ENCODE peak calls at places on chromosome 15, in nine cellular contexts. H, M, J, X, F, Z, S, Y and B are unnamed samples. For H3K27me3, the result is how much of the 10 kb centered on the place peaks cover.

GRCh38 chr15:100211855-100212850 is 129.6 kb downstream of the ADAMTS17 start:
- DNase-seq in H (no peak), M (no peak), J (no peak), X (peak), F (no peak), Z (no peak), S (no peak), Y (no peak), B (peak)

GRCh38 chr15:95017950-95018349 is 786.6 kb downstream of the MCTP2 start:
- DNase-seq in H (peak), M (peak), J (peak), X (peak), F (peak), Z (peak), S (peak), Y (no peak), B (no peak)

GRCh38 chr15:96893159-96893906 is 562.8 kb downstream of the NR2F2 start:
- DNase-seq in H (no peak), M (peak), J (peak), X (no peak), F (no peak), Z (peak), S (no peak), Y (no peak), B (no peak)

GRCh38 chr15:40252141-40252437 is 13.2 kb downstream of the PAK6 start:
- DNase-seq in H (no peak), M (no peak), J (no peak), X (no peak), F (no peak), Z (no peak), S (no peak), Y (no peak), B (no peak)

GRCh38 chr15:38144921-38145320 is 107.7 kb upstream of the SPRED1 start:
- DNase-seq in H (no peak), M (no peak), J (no peak), X (no peak), F (no peak), Z (no peak), S (no peak), Y (no peak), B (no peak)

GRCh38 chr15:65952425-65953053 is 83.2 kb downstream of the RAB11A start:
- DNase-seq in H (no peak), M (no peak), J (no peak), X (no peak), F (peak), Z (no peak), S (peak), Y (no peak), B (no peak)

GRCh38 chr15:90345859-90346258 is 6.2 kb upstream of the ZNF774 start:
- DNase-seq in H (no peak), M (no peak), J (peak), X (no peak), F (no peak), Z (peak), S (no peak), Y (no peak), B (no peak)

GRCh38 chr15:100559330-100559729 is 30.6 kb upstream of the CERS3 start:
- DNase-seq in H (peak), M (peak), J (peak), X (peak), F (no peak), Z (no peak), S (no peak), Y (no peak), B (peak)

GRCh38 chr15:29972051-29972450 is 110.7 kb upstream of the GOLGA8J start:
- DNase-seq in H (no peak), M (no peak), J (no peak), X (no peak), F (no peak), Z (no peak), S (no peak), Y (no peak), B (no peak)

GRCh38 chr15:100860829-100861510 is 18.7 kb upstream of the ALDH1A3 start:
- DNase-seq in H (peak), M (no peak), J (no peak), X (no peak), F (no peak), Z (no peak), S (no peak), Y (no peak), B (peak)

GRCh38 chr15:67048281-67049279 is 16.8 kb upstream of the SMAD3 start:
- DNase-seq in H (peak), M (peak), J (no peak), X (peak), F (no peak), Z (peak), S (no peak), Y (no peak), B (no peak)

GRCh38 chr15:85430406-85431204 is 50.2 kb downstream of the AKAP13 start:
- DNase-seq in H (no peak), M (no peak), J (no peak), X (no peak), F (no peak), Z (no peak), S (no peak), Y (peak), B (no peak)

GRCh38 chr15:51751687-51752683 is 588 bp downstream of the TMOD2 start:
- DNase-seq in H (peak), M (peak), J (no peak), X (peak), F (no peak), Z (peak), S (peak), Y (no peak), B (peak)
- TF ChIP-seq EP300 in H (no peak), M (no peak), J (no peak), X (no peak), F (no peak), Z (no peak), S (no peak), Y (no peak), B (no peak)

DNA sequence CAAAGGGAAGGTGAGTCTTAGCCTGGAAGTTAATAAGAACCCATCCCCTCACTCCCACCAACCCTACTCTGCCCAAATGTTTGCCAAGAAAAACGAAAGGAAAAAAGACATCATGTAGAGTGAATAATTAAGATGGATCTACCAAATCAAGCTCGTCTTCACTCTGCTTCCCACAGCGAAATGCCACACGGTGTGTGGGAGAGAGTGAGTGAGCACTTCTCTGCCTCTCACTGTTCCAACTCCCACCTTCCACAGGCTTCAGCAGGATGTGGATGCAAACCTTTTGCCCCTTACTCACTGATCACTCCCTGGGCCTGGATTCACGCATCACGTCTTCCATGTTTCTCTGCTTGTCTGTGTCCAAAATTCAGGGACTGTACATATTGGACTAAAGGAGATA is 85.4 kb downstream of the WDR76 start:
- DNase-seq in H (no peak), M (no peak), J (no peak), X (no peak), F (no peak), Z (no peak), S (no peak), Y (no peak), B (no peak)
- H3K27ac ChIP-seq in H (no peak), M (no peak), J (peak), X (no peak), F (no peak), Z (no peak), S (no peak), Y (no peak), B (no peak)

GRCh38 chr15:75349851-75350588 is 3.2 kb downstream of the NEIL1 start:
- DNase-seq in H (no peak), M (peak), J (no peak), X (peak), F (peak), Z (peak), S (no peak), Y (peak), B (no peak)
- H3K27me3 ChIP-seq in H (under half), M (under half), J (under half), X (under half), F (under half), Z (under half), S (under half), Y (under half), B (under half)

GRCh38 chr15:92017882-92018534 is 164.5 kb downstream of the SLCO3A1 start:
- DNase-seq in H (no peak), M (no peak), J (no peak), X (no peak), F (no peak), Z (no peak), S (no peak), Y (no peak), B (no peak)

GRCh38 chr15:92011611-92012367 is 158.3 kb downstream of the SLCO3A1 start:
- DNase-seq in H (no peak), M (no peak), J (no peak), X (no peak), F (no peak), Z (no peak), S (no peak), Y (no peak), B (no peak)

GRCh38 chr15:92009162-92009561 is 155.7 kb downstream of the SLCO3A1 start:
- DNase-seq in H (no peak), M (no peak), J (no peak), X (no peak), F (no peak), Z (no peak), S (no peak), Y (no peak), B (no peak)

GRCh38 chr15:92014461-92015030 is 161.0 kb downstream of the SLCO3A1 start:
- DNase-seq in H (no peak), M (no peak), J (no peak), X (no peak), F (no peak), Z (no peak), S (no peak), Y (no peak), B (no peak)

DNA sequence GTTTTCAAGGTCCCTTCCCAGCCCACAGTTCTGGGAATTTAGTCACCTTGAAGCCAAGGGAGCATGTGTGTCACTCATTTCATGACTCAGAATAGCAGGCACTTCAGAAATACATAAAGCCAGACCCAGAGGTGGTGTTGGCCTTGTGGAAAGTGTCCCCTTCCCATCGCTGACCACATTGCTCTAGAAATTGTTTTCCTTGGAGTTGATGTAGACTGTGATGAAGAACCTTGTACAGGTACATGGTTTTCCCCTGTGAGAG is 158.8 kb downstream of the SLCO3A1 start:
- DNase-seq in H (no peak), M (no peak), J (no peak), X (no peak), F (no peak), Z (no peak), S (no peak), Y (no peak), B (no peak)
- TF ChIP-seq EP300 in H (no peak), M (no peak), J (no peak), X (no peak), F (no peak), Z (no peak), S (no peak), Y (no peak), B (no peak)

DNA sequence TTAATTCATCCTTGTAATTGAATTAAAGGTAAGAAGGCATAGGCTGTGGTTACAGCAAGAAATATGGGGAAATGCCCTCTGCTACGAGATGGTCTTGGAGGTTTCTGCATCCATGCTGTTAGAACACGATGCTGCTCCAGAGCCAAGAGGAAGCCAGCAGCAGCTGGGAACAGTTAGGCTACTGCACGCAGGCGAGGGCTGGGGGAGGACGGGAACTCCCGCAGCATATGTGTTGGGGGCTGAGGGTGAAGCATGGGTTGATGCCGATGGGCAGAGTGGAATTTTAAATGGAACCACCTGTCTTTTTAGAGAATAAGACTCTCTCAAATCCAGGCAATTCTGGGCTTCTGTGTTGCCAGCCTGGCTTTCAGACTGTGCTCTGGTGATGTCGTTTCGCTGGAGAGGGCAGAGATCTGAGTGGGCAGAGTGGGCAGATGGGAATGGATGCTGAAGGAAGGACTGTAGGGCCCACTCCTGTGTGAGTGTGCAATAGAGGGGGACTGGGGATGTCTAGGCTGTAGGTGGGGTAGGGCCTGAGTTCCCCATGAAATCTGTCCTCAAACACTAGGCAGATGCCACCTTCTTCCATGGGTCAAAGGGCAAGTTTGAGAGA is 417.0 kb upstream of the TPM1 start:
- DNase-seq in H (no peak), M (no peak), J (no peak), X (no peak), F (no peak), Z (no peak), S (no peak), Y (no peak), B (no peak)
- H3K27ac ChIP-seq in H (no peak), M (no peak), J (peak), X (peak), F (peak), Z (no peak), S (no peak), Y (no peak), B (peak)

GRCh38 chr15:59999064-59999377 is 5.1 kb upstream of the FOXB1 start:
- DNase-seq in H (no peak), M (no peak), J (no peak), X (no peak), F (no peak), Z (no peak), S (no peak), Y (no peak), B (no peak)
- H3K27me3 ChIP-seq in H (half or more), M (under half), J (under half), X (half or more), F (under half), Z (under half), S (under half), Y (under half), B (half or more)

GRCh38 chr15:81813215-81813614 is 232.6 kb downstream of the MEX3B start:
- DNase-seq in H (no peak), M (no peak), J (no peak), X (no peak), F (no peak), Z (no peak), S (peak), Y (no peak), B (no peak)
- TF ChIP-seq EP300 in H (no peak), M (no peak), J (no peak), X (no peak), F (no peak), Z (no peak), S (no peak), Y (no peak), B (no peak)

GRCh38 chr15:28953573-28954195 is 67.9 kb downstream of the APBA2 start:
- DNase-seq in H (peak), M (no peak), J (no peak), X (no peak), F (no peak), Z (no peak), S (no peak), Y (no peak), B (no peak)
- H3K27ac ChIP-seq in H (no peak), M (no peak), J (no peak), X (no peak), F (no peak), Z (no peak), S (no peak), Y (no peak), B (no peak)